ENCODE peak calls at places on chromosomes 16 and 17, in five cellular contexts. S, M, P, A and E are unnamed samples.

GRCh38 chr16:9177861-9178260 is 86.4 kb downstream of the HAPSTR1 start:
- DNase-seq in S (no peak), M (no peak), P (no peak), A (no peak), E (no peak)

GRCh38 chr17:29176500-29177351 is 3.5 kb downstream of the MYO18A start:
- DNase-seq in M (peak), S (no peak), A (peak), P (peak), E (peak)

GRCh38 chr17:82338858-82339633 is 5.5 kb upstream of the SECTM1 start:
- DNase-seq in P (no peak), S (no peak), M (no peak), A (peak), E (no peak)

GRCh38 chr16:88602091-88602490 is 31.9 kb downstream of the ZC3H18 start:
- DNase-seq in P (no peak), A (no peak), S (no peak), M (no peak), E (no peak)

GRCh38 chr17:81198826-81199481 is 23.8 kb downstream of the CEP131 start:
- DNase-seq in A (no peak), M (no peak), S (no peak), P (no peak), E (no peak)

GRCh38 chr17:82285141-82285540 is 11.6 kb upstream of the CSNK1D start:
- DNase-seq in A (no peak), P (no peak), S (no peak), M (no peak), E (no peak)

GRCh38 chr16:23863511-23864422 is 28.0 kb downstream of the PRKCB start:
- DNase-seq in M (no peak), P (no peak), A (no peak), S (no peak), E (peak)

GRCh38 chr16:86286991-86287640 is 223.2 kb upstream of the FOXF1 start:
- DNase-seq in A (no peak), P (no peak), S (no peak), M (no peak), E (no peak)

GRCh38 chr17:75894049-75894742 is 2.6 kb downstream of the TRIM65 start:
- DNase-seq in M (no peak), A (no peak), P (no peak), S (no peak), E (no peak)

GRCh38 chr16:68778551-68779231 is 41.6 kb downstream of the CDH1 start:
- DNase-seq in A (peak), M (no peak), P (no peak), S (no peak), E (no peak)

GRCh38 chr16:58421029-58421428 is 28.8 kb downstream of the GINS3 start:
- DNase-seq in P (no peak), S (no peak), A (no peak), M (no peak), E (no peak)

GRCh38 chr16:1416521-1416941 is 2.0 kb upstream of the UNKL start:
- DNase-seq in S (no peak), P (no peak), M (no peak), A (peak), E (no peak)

GRCh38 chr17:21539146-21539545 is 153.2 kb upstream of the KCNJ18 start:
- DNase-seq in S (no peak), P (no peak), M (no peak), A (peak), E (no peak)